ENCODE peak calls at places on chromosomes 6 and 20, in nine cellular contexts. O is GF-D8; T is amniotic stem cell; X is WTC11; Q is AG04449; S is effector memory CD8-positive, alpha-beta T cell; N is heart right ventricle; H is mammary epithelial cell; G is omental fat pad. V is an unnamed sample.

GRCh38 chr6:87393026-87393622 is 14.6 kb upstream of the CFAP206 start:
- DNase-seq in O (peak; percentile 63), T (peak; percentile 50), X (no peak), Q (no peak), S (peak; percentile 41), N (no peak), H (peak; percentile 25), G (no peak), V (peak; percentile 63)

GRCh38 chr20:31602779-31603441 is 2.2 kb upstream of the ID1 start:
- DNase-seq in O (peak; percentile 76), T (no peak), X (no peak), Q (no peak), S (peak; percentile 51), N (no peak), H (peak; percentile 86), G (no peak), V (no peak)

GRCh38 chr20:52251137-52251700 is 59.6 kb upstream of the ZFP64 start:
- DNase-seq in O (no peak), T (no peak), X (no peak), Q (no peak), S (no peak), N (no peak), H (no peak), G (no peak), V (no peak)

GRCh38 chr6:157985378-157986155 is 3.9 kb downstream of the SYNJ2 start:
- DNase-seq in O (no peak), T (no peak), X (no peak), Q (no peak), S (no peak), N (no peak), H (no peak), G (no peak), V (no peak)

GRCh38 chr6:109455502-109456282 is at the start of gene MICAL1:
- DNase-seq in O (no peak), T (no peak), X (peak; percentile 66), Q (no peak), S (peak; percentile 73), N (peak; percentile 72), H (peak; percentile 38), G (no peak), V (peak; percentile 70)

GRCh38 chr6:164129218-164129617 is 714.7 kb downstream of the QKI start:
- DNase-seq in O (no peak), T (no peak), X (no peak), Q (no peak), S (no peak), N (no peak), H (no peak), G (no peak), V (no peak)

GRCh38 chr20:19774086-19774933 is 16.3 kb downstream of the RIN2 start:
- DNase-seq in O (no peak), T (no peak), X (no peak), Q (no peak), S (no peak), N (no peak), H (no peak), G (no peak), V (no peak)

GRCh38 chr6:155402656-155403304 is 52.9 kb downstream of the NOX3 start:
- DNase-seq in O (no peak), T (no peak), X (no peak), Q (no peak), S (no peak), N (no peak), H (no peak), G (no peak), V (no peak)

GRCh38 chr6:27517928-27518787 is 45.3 kb upstream of the ZNF184 start:
- DNase-seq in O (no peak), T (no peak), X (no peak), Q (no peak), S (no peak), N (no peak), H (peak; percentile 8), G (no peak), V (no peak)

GRCh38 chr6:79134699-79135474 is 56.8 kb upstream of the PHIP start:
- DNase-seq in O (no peak), T (no peak), X (no peak), Q (no peak), S (no peak), N (no peak), H (peak; percentile 38), G (no peak), V (no peak)

GRCh38 chr20:32524871-32525501 is 60.1 kb downstream of the NOL4L start:
- DNase-seq in O (no peak), T (no peak), X (no peak), Q (no peak), S (no peak), N (peak; percentile 77), H (no peak), G (no peak), V (no peak)

GRCh38 chr20:32764000-32764960 is 2.1 kb downstream of the DNMT3B start:
- DNase-seq in O (no peak), T (no peak), X (peak; percentile 84), Q (no peak), S (no peak), N (no peak), H (no peak), G (no peak), V (no peak)

GRCh38 chr6:33299237-33299944 is 649 bp upstream of the RGL2 start:
- DNase-seq in O (peak; percentile 86), T (peak; percentile 88), X (peak; percentile 87), Q (no peak), S (peak; percentile 92), N (peak; percentile 93), H (peak; percentile 90), G (peak; percentile 72), V (peak; percentile 92)

GRCh38 chr6:47352169-47352568 is 42.5 kb upstream of the TNFRSF21 start:
- DNase-seq in O (no peak), T (no peak), X (peak; percentile 22), Q (no peak), S (no peak), N (no peak), H (no peak), G (no peak), V (no peak)

GRCh38 chr6:49606696-49607390 is 29.8 kb downstream of the RHAG start:
- DNase-seq in O (peak; percentile 41), T (peak; percentile 71), X (no peak), Q (peak; percentile 29), S (no peak), N (no peak), H (peak; percentile 70), G (no peak), V (no peak)

GRCh38 chr6:47787620-47788497 is 6.0 kb downstream of the OPN5 start:
- DNase-seq in O (no peak), T (peak; percentile 45), X (peak; percentile 71), Q (no peak), S (peak; percentile 24), N (peak; percentile 54), H (peak; percentile 98), G (no peak), V (peak; percentile 23)

GRCh38 chr20:24781061-24781980 is 167.7 kb upstream of the CST7 start:
- DNase-seq in O (no peak), T (no peak), X (peak; percentile 44), Q (no peak), S (no peak), N (no peak), H (peak; percentile 27), G (no peak), V (no peak)

GRCh38 chr6:56172144-56172543 is 75.2 kb downstream of the COL21A1 start:
- DNase-seq in O (no peak), T (no peak), X (no peak), Q (no peak), S (no peak), N (no peak), H (no peak), G (no peak), V (no peak)

GRCh38 chr6:129849456-129849855 is 11.7 kb downstream of the TMEM244 start:
- DNase-seq in O (no peak), T (no peak), X (no peak), Q (no peak), S (no peak), N (no peak), H (peak; percentile 89), G (no peak), V (no peak)

GRCh38 chr6:156174026-156174880 is 602.9 kb upstream of the ARID1B start:
- DNase-seq in O (no peak), T (no peak), X (no peak), Q (no peak), S (no peak), N (no peak), H (peak; percentile 3), G (no peak), V (no peak)

GRCh38 chr6:25991785-25992412 is 29.3 kb downstream of the TRIM38 start:
- DNase-seq in O (peak; percentile 64), T (no peak), X (peak; percentile 48), Q (no peak), S (peak; percentile 34), N (peak; percentile 77), H (peak; percentile 51), G (no peak), V (peak; percentile 31)

GRCh38 chr6:31568537-31568961 is 3.5 kb upstream of the LTA start:
- DNase-seq in O (no peak), T (no peak), X (no peak), Q (no peak), S (peak; percentile 65), N (no peak), H (peak; percentile 39), G (no peak), V (peak; percentile 72)

GRCh38 chr6:38673397-38674165 is 29.4 kb downstream of the GLO1 start:
- DNase-seq in O (peak; percentile 63), T (no peak), X (no peak), Q (no peak), S (no peak), N (no peak), H (no peak), G (no peak), V (no peak)

GRCh38 chr6:90004511-90004910 is 110.2 kb downstream of the GJA10 start:
- DNase-seq in O (no peak), T (no peak), X (no peak), Q (no peak), S (no peak), N (no peak), H (no peak), G (no peak), V (no peak)

GRCh38 chr20:10578607-10579006 is 95.2 kb downstream of the JAG1 start:
- DNase-seq in O (no peak), T (no peak), X (no peak), Q (no peak), S (no peak), N (no peak), H (peak; percentile 90), G (no peak), V (no peak)

GRCh38 chr20:3235661-3236324 is 3.2 kb downstream of the SLC4A11 start:
- DNase-seq in O (no peak), T (no peak), X (no peak), Q (no peak), S (no peak), N (no peak), H (peak; percentile 73), G (no peak), V (no peak)

GRCh38 chr20:48750941-48751620 is 76.7 kb downstream of the PREX1 start:
- DNase-seq in O (peak; percentile 68), T (no peak), X (peak; percentile 76), Q (no peak), S (peak; percentile 52), N (peak; percentile 66), H (no peak), G (no peak), V (no peak)

GRCh38 chr6:447381-448165 is 56.0 kb downstream of the IRF4 start:
- DNase-seq in O (no peak), T (no peak), X (no peak), Q (no peak), S (no peak), N (no peak), H (no peak), G (no peak), V (no peak)

GRCh38 chr6:113529191-113529590 is 328.0 kb upstream of the MARCKS start:
- DNase-seq in O (no peak), T (no peak), X (no peak), Q (no peak), S (no peak), N (no peak), H (peak; percentile 41), G (no peak), V (no peak)

GRCh38 chr20:3405139-3405538 is 2.3 kb downstream of the DNAAF9 start:
- DNase-seq in O (no peak), T (no peak), X (no peak), Q (no peak), S (no peak), N (no peak), H (peak; percentile 47), G (no peak), V (no peak)

GRCh38 chr6:7726416-7727149 is 684 bp downstream of the BMP6 start:
- DNase-seq in O (no peak), T (no peak), X (peak; percentile 46), Q (no peak), S (no peak), N (peak; percentile 13), H (peak; percentile 29), G (no peak), V (no peak)